ENCODE peak calls at places on chromosomes 16 and 17, in four cellular contexts. I is sigmoid colon, V is esophagus squamous epithelium, B is IMR-90. M is an unnamed sample.

GRCh38 chr16:82361885-82362284 is 191.9 kb upstream of the MPHOSPH6 start:
- DNase-seq in I (no peak), V (no peak), B (no peak), M (no peak)

GRCh38 chr17:42618442-42619150 is 9.1 kb downstream of the TUBG1 start:
- DNase-seq in I (no peak), V (no peak), B (no peak), M (peak)

GRCh38 chr17:17028059-17028877 is 14.0 kb upstream of the MPRIP start:
- DNase-seq in I (peak), V (no peak), B (peak), M (no peak)

GRCh38 chr17:47288531-47289116 is 35.0 kb downstream of the ITGB3 start:
- DNase-seq in I (no peak), V (no peak), B (peak), M (peak)

GRCh38 chr16:71846443-71846842 is 667 bp downstream of the ATXN1L start:
- DNase-seq in I (peak), V (no peak), B (no peak), M (peak)

GRCh38 chr17:64115871-64116534 is 13.9 kb downstream of the ERN1 start:
- DNase-seq in I (no peak), V (no peak), B (peak), M (peak)

GRCh38 chr17:9900744-9901143 is 4.3 kb downstream of the RCVRN start:
- DNase-seq in I (no peak), V (no peak), B (peak), M (no peak)

GRCh38 chr17:17042851-17043667 is 802 bp downstream of the MPRIP start:
- DNase-seq in I (no peak), V (no peak), B (peak), M (peak)

GRCh38 chr16:48503779-48504178 is 106.2 kb downstream of the N4BP1 start:
- DNase-seq in I (peak), V (no peak), B (peak), M (no peak)

GRCh38 chr17:44070455-44071197 is at the start of gene G6PC3:
- DNase-seq in I (peak), V (peak), B (peak), M (peak)

GRCh38 chr17:65121916-65122821 is 15.0 kb upstream of the RGS9 start:
- DNase-seq in I (no peak), V (no peak), B (no peak), M (no peak)

GRCh38 chr17:17141860-17142552 is 64.1 kb downstream of the PLD6 start:
- DNase-seq in I (peak), V (no peak), B (peak), M (peak)

GRCh38 chr16:3458278-3458851 is 14.9 kb downstream of the NAA60 start:
- DNase-seq in I (no peak), V (no peak), B (peak), M (peak)

GRCh38 chr16:29894352-29894751 is 5.0 kb downstream of the SEZ6L2 start:
- DNase-seq in I (no peak), V (no peak), B (no peak), M (no peak)

GRCh38 chr17:41442772-41443171 is 2.0 kb upstream of the KRT38 start:
- DNase-seq in I (no peak), V (no peak), B (peak), M (no peak)

GRCh38 chr17:70808596-70808995 is 639.3 kb downstream of the KCNJ2 start:
- DNase-seq in I (no peak), V (no peak), B (no peak), M (peak)

GRCh38 chr16:24753437-24753836 is 24.0 kb downstream of the TNRC6A start:
- DNase-seq in I (no peak), V (no peak), B (no peak), M (no peak)

GRCh38 chr16:324451-325334 is 27.8 kb downstream of the AXIN1 start:
- DNase-seq in I (no peak), V (no peak), B (no peak), M (peak)

GRCh38 chr16:82936941-82937551 is 310.3 kb downstream of the CDH13 start:
- DNase-seq in I (no peak), V (no peak), B (peak), M (no peak)

GRCh38 chr17:50148226-50149098 is 2.0 kb downstream of the PPP1R9B start:
- DNase-seq in I (no peak), V (peak), B (peak), M (peak)

GRCh38 chr16:76059186-76059585 is 218.0 kb upstream of the CNTNAP4 start:
- DNase-seq in I (no peak), V (no peak), B (no peak), M (no peak)

GRCh38 chr17:59683283-59683682 is 23.9 kb downstream of the PTRH2 start:
- DNase-seq in I (no peak), V (no peak), B (no peak), M (no peak)

GRCh38 chr16:726438-727290 is at the start of the genes CCDC78 and HAGHL:
- DNase-seq in I (peak), V (no peak), B (peak), M (peak)

GRCh38 chr17:48894886-48895285 is 2.3 kb downstream of the ATP5MC1 start:
- DNase-seq in I (no peak), V (no peak), B (no peak), M (no peak)

GRCh38 chr17:3867106-3867505 is 21.1 kb upstream of the NCBP3 start:
- DNase-seq in I (no peak), V (no peak), B (no peak), M (no peak)

GRCh38 chr16:17302620-17303019 is 168.1 kb downstream of the XYLT1 start:
- DNase-seq in I (no peak), V (no peak), B (no peak), M (peak)

GRCh38 chr17:62704381-62704971 is 77.0 kb downstream of the MRC2 start:
- DNase-seq in I (peak), V (no peak), B (peak), M (peak)

GRCh38 chr16:56610017-56610608 is 1.7 kb downstream of the MT2A start:
- DNase-seq in I (peak), V (no peak), B (peak), M (peak)

GRCh38 chr16:27752241-27752640 is 202.3 kb downstream of the KATNIP start:
- DNase-seq in I (no peak), V (no peak), B (no peak), M (no peak)

GRCh38 chr17:71505981-71506380 is 614.8 kb upstream of the SOX9 start:
- DNase-seq in I (no peak), V (no peak), B (no peak), M (no peak)

GRCh38 chr16:4594433-4595410 is 20.0 kb downstream of the UBALD1 start:
- DNase-seq in I (no peak), V (no peak), B (no peak), M (no peak)

GRCh38 chr16:86680661-86681439 is 102.5 kb downstream of the FOXL1 start:
- DNase-seq in I (peak), V (no peak), B (no peak), M (no peak)

GRCh38 chr17:15910791-15911190 is 34.1 kb upstream of the ADORA2B start:
- DNase-seq in I (no peak), V (no peak), B (peak), M (no peak)

GRCh38 chr17:353213-353837 is 718 bp upstream of the RPH3AL start:
- DNase-seq in I (no peak), V (no peak), B (no peak), M (no peak)

GRCh38 chr17:27817731-27818130 is 17.4 kb upstream of the NOS2 start:
- DNase-seq in I (no peak), V (no peak), B (peak), M (no peak)

GRCh38 chr16:89466920-89467319 is 23.4 kb downstream of the ANKRD11 start:
- DNase-seq in I (no peak), V (no peak), B (no peak), M (no peak)

GRCh38 chr16:64370112-64370511 is 751.8 kb downstream of the CDH11 start:
- DNase-seq in I (no peak), V (no peak), B (no peak), M (no peak)

DNA sequence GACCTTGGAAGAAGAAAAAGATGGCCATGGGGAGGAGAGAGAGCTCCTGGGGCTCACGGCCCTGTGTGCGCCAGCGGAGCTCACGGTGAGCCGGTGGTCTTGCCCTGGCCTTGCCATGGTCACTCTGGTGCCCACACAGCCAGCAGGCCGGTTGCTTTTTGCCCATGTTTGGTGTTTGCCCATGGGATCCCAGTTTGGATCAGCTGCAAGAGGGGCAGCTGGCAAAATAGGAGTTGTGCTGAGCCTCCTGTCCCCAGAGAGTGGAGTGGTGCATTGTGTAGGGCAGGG is 1.6 kb downstream of the NHERF1 start:
- DNase-seq in I (no peak), V (no peak), B (no peak), M (no peak)
- TF ChIP-seq POLR2A in I (no peak), V (no peak), B (no peak), M (no peak)

GRCh38 chr16:22299036-22299435 is 1.8 kb downstream of the POLR3E start:
- DNase-seq in I (no peak), V (no peak), B (no peak), M (no peak)
- H3K4me3 ChIP-seq in I (no peak), V (no peak), B (no peak), M (peak)

GRCh38 chr17:80219013-80219776 is 938 bp downstream of the SGSH start:
- DNase-seq in I (peak), V (peak), B (peak), M (peak)

GRCh38 chr17:80220709-80221215 is 535 bp downstream of the SLC26A11 start:
- DNase-seq in I (peak), V (no peak), B (no peak), M (no peak)

GRCh38 chr17:80218391-80218790 is 1.7 kb downstream of the SGSH start:
- DNase-seq in I (no peak), V (no peak), B (no peak), M (no peak)

GRCh38 chr17:80221401-80221800 is 1.2 kb downstream of the SLC26A11 start:
- DNase-seq in I (no peak), V (no peak), B (no peak), M (no peak)

DNA sequence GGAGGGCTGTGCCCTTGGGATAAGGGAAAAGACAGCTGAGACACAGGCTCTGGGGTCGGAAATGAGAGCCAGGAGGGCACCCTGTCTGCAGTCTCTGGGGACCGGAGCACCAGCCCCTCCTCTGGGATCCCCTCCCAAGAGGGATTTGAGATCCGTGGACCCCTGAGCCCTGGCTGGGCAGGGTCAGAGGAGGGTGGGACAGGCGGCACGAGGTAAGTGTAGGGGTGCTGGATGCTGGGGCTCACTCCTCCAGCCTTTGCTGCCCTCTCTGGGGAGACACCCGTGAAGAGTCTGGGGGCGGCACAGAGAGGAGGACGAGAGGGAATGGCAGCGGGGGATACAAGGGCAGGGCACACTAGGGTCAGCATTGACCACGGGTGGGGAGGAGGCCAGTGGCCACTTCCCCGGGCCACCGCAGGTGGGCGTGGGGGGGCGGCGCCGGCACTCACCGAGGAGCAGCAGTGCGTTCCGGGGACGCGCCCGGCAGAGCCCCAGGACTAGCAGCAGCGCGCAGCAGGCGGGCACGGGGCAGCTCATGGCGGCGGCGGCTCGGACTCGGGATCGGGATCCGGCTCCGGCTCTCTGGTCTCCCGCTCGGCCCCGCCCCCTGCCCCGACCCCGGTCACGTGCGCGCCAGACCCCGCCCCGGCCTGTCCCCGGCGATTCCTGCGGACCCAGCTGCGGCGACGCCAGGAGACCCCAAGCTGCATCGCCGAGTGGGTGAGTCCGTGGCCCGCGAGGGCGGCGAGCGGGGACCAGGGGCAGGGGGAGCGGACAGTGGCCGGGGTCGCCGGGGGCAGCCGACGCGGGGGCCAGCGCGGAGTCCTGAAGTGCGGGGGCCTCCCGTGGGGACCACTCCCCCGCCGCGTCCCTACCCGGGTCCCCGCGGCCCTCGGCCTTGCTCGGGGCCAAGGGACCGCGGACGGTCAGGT is at the start of the genes SGSH and SLC26A11:
- DNase-seq in I (peak), V (no peak), B (peak), M (peak)
- TF ChIP-seq CTCF in I (no peak), V (no peak), B (no peak), M (no peak)

DNA sequence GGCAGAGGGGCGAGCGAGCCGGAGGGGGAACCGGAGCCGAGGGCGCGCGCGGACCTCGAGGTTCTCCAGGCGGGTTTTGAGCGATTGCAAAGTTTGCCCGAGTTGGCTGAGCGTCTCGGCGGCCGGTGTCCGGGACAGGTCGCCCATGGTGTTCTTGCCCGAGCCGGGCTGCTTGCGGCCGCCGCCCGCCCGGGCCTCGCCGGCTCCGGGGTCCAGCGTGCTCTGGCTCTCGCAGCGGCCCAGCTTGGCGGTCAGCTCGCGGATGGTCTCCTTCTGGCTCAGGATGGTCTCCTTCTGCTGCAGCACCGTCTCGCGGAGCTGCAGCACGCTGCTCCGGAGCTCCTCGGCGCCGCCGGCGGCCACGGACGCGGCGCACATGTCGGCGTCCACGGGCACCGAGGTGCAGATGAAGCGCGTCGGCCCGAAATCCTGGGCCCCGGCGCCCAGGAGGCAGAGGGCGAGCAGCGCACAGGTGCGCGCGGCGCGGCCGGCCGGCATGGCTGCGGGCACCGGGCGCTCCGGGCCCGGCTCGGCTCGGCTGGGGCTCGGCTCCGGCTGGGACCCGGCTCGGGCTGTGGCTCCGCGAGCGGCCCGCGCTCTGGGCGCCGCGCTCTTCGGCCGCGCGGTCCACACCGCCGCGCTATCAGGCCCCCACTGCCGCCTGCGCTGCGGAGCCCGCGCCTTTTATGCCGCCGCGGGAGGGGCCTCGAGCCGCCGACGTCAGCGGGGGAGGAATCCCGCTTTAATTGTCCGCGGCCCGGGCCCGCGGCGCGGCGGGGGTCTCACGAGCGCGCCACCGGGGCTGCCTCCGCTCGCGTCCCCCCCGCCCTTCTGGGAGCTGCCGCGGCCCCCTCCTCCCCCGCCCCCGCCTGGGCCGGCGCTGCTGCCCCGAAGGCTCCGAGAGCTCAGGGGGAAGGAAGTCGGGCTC is at the start of gene NPTX1:
- DNase-seq in I (no peak), V (no peak), B (no peak), M (no peak)
- TF ChIP-seq POLR2A in I (no peak), V (no peak), B (peak), M (no peak)

GRCh38 chr16:13779676-13780075 is 140.3 kb upstream of the ERCC4 start:
- DNase-seq in I (no peak), V (no peak), B (no peak), M (no peak)
- H3K4me3 ChIP-seq in I (no peak), V (no peak), B (no peak), M (no peak)

DNA sequence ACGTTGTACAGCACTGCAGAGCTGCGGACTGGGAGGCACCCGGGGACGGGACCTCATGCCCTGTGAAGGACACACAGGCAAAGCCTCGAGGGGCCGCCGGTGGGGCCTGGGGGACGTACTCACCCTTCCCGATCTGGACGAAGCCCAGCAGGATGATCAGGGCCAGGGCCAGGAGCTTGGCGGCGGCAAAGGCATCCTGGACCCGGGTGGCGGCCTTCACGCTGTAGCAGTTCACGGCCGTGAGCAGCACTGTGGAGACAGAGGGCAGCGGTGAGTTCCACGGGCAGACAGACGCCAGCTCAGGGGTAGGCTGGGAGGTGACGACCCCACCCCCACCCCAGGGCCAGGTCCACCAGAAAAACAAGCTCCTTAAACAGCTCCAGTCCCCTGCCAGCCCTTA is 17.7 kb downstream of the SLC7A5 start:
- DNase-seq in I (no peak), V (no peak), B (no peak), M (no peak)
- TF ChIP-seq CTCF in I (no peak), V (no peak), B (no peak), M (no peak)

GRCh38 chr17:1765576-1765975 is 3.7 kb downstream of the SERPINF1 start:
- DNase-seq in I (no peak), V (no peak), B (no peak), M (no peak)

GRCh38 chr17:1762233-1762905 is 509 bp downstream of the SERPINF1 start:
- DNase-seq in I (peak), V (no peak), B (peak), M (no peak)

GRCh38 chr17:1766382-1767135 is 4.7 kb downstream of the SERPINF1 start:
- DNase-seq in I (no peak), V (no peak), B (no peak), M (no peak)

GRCh38 chr17:1762906-1763829 is 1.3 kb downstream of the SERPINF1 start:
- DNase-seq in I (peak), V (no peak), B (peak), M (peak)

DNA sequence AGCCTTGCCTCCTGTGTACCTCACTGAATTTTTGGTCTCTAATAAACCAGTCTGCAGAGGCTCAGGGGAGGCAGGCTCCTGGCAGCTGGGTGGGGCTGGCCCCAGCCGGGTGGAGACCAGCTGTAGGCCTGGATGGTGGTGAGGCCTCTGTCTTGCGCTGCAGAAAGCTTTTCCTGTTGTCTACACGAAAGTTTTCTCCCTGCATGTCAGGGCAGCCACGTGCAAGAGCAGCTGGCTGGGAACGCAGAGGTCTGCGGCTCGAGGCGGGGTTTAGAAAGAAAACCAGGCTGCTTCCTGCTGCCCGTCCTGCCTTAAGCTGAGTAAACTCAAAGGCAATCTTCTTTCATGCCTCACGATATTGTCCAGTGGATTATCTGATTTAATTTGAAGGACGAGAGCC is 2.4 kb downstream of the SERPINF1 start:
- DNase-seq in I (peak), V (no peak), B (peak), M (peak)
- TF ChIP-seq POLR2A in I (no peak), V (no peak), B (no peak), M (no peak)

GRCh38 chr17:60900688-60901087 is 223.0 kb downstream of the BCAS3 start:
- DNase-seq in I (no peak), V (no peak), B (no peak), M (no peak)

GRCh38 chr17:60904582-60904981 is 226.9 kb downstream of the BCAS3 start:
- DNase-seq in I (no peak), V (no peak), B (no peak), M (no peak)

GRCh38 chr17:60901806-60902205 is 224.2 kb downstream of the BCAS3 start:
- DNase-seq in I (no peak), V (no peak), B (peak), M (no peak)

GRCh38 chr17:60901222-60901621 is 223.6 kb downstream of the BCAS3 start:
- DNase-seq in I (no peak), V (no peak), B (peak), M (no peak)

GRCh38 chr17:60902399-60902798 is 224.7 kb downstream of the BCAS3 start:
- DNase-seq in I (no peak), V (no peak), B (peak), M (no peak)
- H3K4me3 ChIP-seq in I (no peak), V (no peak), B (peak), M (no peak)

DNA sequence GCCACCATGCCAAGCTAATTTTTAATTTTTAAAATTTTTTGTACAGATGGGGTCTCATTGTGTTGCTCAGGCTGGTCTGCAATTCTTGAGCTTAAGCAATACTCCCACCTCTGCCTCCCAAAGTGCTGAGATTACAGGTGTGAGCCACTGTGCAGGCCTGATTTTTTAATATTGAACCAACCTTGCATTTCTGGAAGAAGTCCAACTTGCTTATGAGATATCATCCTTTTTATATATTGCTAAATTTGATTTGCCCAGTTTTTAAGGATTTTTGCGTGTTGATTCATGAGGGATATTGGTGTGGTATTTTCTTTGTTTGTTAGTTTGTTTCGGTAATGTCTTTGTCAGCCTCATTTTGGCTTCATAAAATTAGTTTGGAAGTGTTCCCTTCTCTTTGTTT is 196.4 kb downstream of the SEC14L1 start:
- DNase-seq in I (no peak), V (no peak), B (no peak), M (no peak)
- TF ChIP-seq CTCF in I (no peak), V (no peak), B (no peak), M (no peak)

M was measured in NB4.